ENCODE peak calls at places on chromosomes 6 and 20, in ten cellular contexts. E is esophagus squamous epithelium, X is left ventricle myocardium inferior, U is heart right ventricle, F is adipocyte, Z is hepatocyte, T is DND-41, O is A549, A is kidney, G is tibial artery. V is an unnamed sample. For H3K4me1, the result is how much of the 10 kb centered on the place peaks cover.

GRCh38 chr20:49397525-49397924 is 84.9 kb downstream of the KCNB1 start:
- DNase-seq in G (no peak), T (no peak), U (no peak), X (no peak), F (peak), E (no peak), A (no peak), Z (peak), O (peak), V (no peak)

GRCh38 chr6:113320653-113321052 is 536.5 kb upstream of the MARCKS start:
- DNase-seq in A (no peak), O (no peak), F (no peak), X (no peak), U (no peak), T (no peak), G (no peak), Z (no peak), E (no peak), V (no peak)

GRCh38 chr20:43490038-43490437 is 17.5 kb upstream of the L3MBTL1 start:
- DNase-seq in G (no peak), T (no peak), Z (no peak), E (no peak), U (no peak), F (no peak), A (no peak), O (no peak), X (no peak), V (no peak)

GRCh38 chr6:63636516-63636968 is 940 bp downstream of the PHF3 start:
- DNase-seq in E (no peak), X (peak), G (peak), O (peak), F (peak), U (peak), A (peak), T (peak), Z (peak), V (peak)

GRCh38 chr6:15864708-15865062 is 201.9 kb upstream of the DTNBP1 start:
- DNase-seq in O (no peak), U (no peak), T (no peak), G (no peak), Z (no peak), E (no peak), X (no peak), F (no peak), A (no peak), V (no peak)

GRCh38 chr6:136846046-136846445 is 23.7 kb downstream of the PEX7 start:
- DNase-seq in E (no peak), A (no peak), U (no peak), Z (peak), O (peak), X (no peak), F (peak), T (peak), G (no peak), V (peak)

GRCh38 chr6:13131935-13132661 is 196.2 kb downstream of the TBC1D7 start:
- DNase-seq in T (no peak), F (no peak), O (no peak), X (no peak), U (no peak), A (no peak), E (no peak), Z (no peak), G (no peak), V (no peak)

GRCh38 chr6:69937402-69938131 is 71.2 kb downstream of the COL19A1 start:
- DNase-seq in Z (no peak), A (no peak), O (no peak), T (no peak), F (no peak), U (no peak), G (no peak), E (no peak), X (no peak), V (no peak)

GRCh38 chr6:20056350-20056992 is 155.8 kb downstream of the MBOAT1 start:
- DNase-seq in X (no peak), Z (peak), O (peak), U (no peak), A (no peak), T (no peak), G (no peak), E (no peak), F (peak), V (no peak)

GRCh38 chr6:3913958-3914337 is 64.8 kb downstream of the FAM50B start:
- DNase-seq in E (no peak), X (no peak), A (no peak), O (no peak), F (no peak), U (no peak), T (no peak), Z (no peak), G (no peak), V (no peak)

GRCh38 chr6:63785006-63785405 is 149.4 kb downstream of the PHF3 start:
- DNase-seq in O (no peak), Z (no peak), T (no peak), A (no peak), E (no peak), U (no peak), F (no peak), G (no peak), X (no peak), V (no peak)

GRCh38 chr6:84772428-84773132 is 8.2 kb upstream of the TBX18 start:
- DNase-seq in X (peak), F (no peak), O (peak), A (peak), T (no peak), G (peak), E (no peak), U (peak), Z (no peak), V (no peak)

GRCh38 chr6:143410859-143411270 is 39.6 kb downstream of the ADAT2 start:
- DNase-seq in G (no peak), E (no peak), T (no peak), U (no peak), A (no peak), X (no peak), O (peak), F (peak), Z (peak), V (no peak)

GRCh38 chr6:18072841-18073240 is 49.6 kb downstream of the NHLRC1 start:
- DNase-seq in G (no peak), Z (no peak), F (no peak), U (no peak), A (no peak), E (no peak), X (no peak), T (no peak), O (no peak), V (no peak)

GRCh38 chr6:23532227-23532626 is 593.8 kb upstream of the NRSN1 start:
- DNase-seq in O (no peak), F (peak), U (no peak), A (no peak), Z (no peak), T (no peak), G (no peak), X (no peak), E (no peak), V (no peak)

GRCh38 chr6:110656492-110656891 is 158.8 kb downstream of the CDK19 start:
- DNase-seq in F (no peak), T (no peak), A (no peak), G (no peak), O (no peak), U (no peak), E (no peak), X (no peak), Z (no peak), V (no peak)

GRCh38 chr6:73579389-73579788 is 58.6 kb upstream of the EEF1A1 start:
- DNase-seq in F (no peak), A (no peak), X (no peak), U (peak), E (no peak), O (peak), T (no peak), Z (no peak), G (no peak), V (no peak)

GRCh38 chr6:78830810-78831209 is 36.5 kb upstream of the IRAK1BP1 start:
- DNase-seq in T (no peak), F (no peak), X (no peak), O (no peak), E (no peak), U (no peak), A (no peak), Z (no peak), G (no peak), V (no peak)

GRCh38 chr6:165119231-165120020 is 190.0 kb downstream of the C6orf118 start:
- DNase-seq in A (no peak), O (no peak), G (no peak), U (no peak), T (no peak), F (no peak), E (no peak), X (no peak), Z (no peak), V (no peak)

GRCh38 chr20:38138086-38138777 is 26.8 kb downstream of the TGM2 start:
- DNase-seq in T (no peak), Z (no peak), O (no peak), F (no peak), G (peak), X (no peak), E (no peak), U (no peak), A (peak), V (no peak)

GRCh38 chr6:165045631-165046030 is 263.8 kb downstream of the C6orf118 start:
- DNase-seq in Z (no peak), G (no peak), F (no peak), E (no peak), O (no peak), X (no peak), A (no peak), U (no peak), T (no peak), V (no peak)

GRCh38 chr6:105890521-105891244 is 195.5 kb upstream of the PRDM1 start:
- DNase-seq in U (no peak), A (no peak), G (no peak), T (no peak), X (no peak), O (no peak), E (no peak), F (no peak), Z (no peak), V (no peak)

GRCh38 chr6:166777096-166777630 is 150.1 kb upstream of the RPS6KA2 start:
- DNase-seq in F (no peak), G (no peak), A (no peak), X (no peak), U (no peak), O (no peak), E (no peak), Z (no peak), T (no peak), V (no peak)

GRCh38 chr6:121823437-121823851 is 388.0 kb downstream of the GJA1 start:
- DNase-seq in F (peak), X (no peak), E (no peak), A (no peak), Z (no peak), T (no peak), O (peak), U (no peak), G (no peak), V (no peak)

GRCh38 chr20:45367126-45367525 is 4.2 kb downstream of the SYS1 start:
- DNase-seq in X (no peak), T (no peak), U (no peak), F (no peak), E (no peak), G (no peak), Z (no peak), O (no peak), A (no peak), V (no peak)

GRCh38 chr6:48397887-48398286 is 286.9 kb upstream of the PTCHD4 start:
- DNase-seq in U (no peak), E (no peak), A (no peak), X (no peak), Z (no peak), F (no peak), G (no peak), O (no peak), T (no peak), V (no peak)

GRCh38 chr20:44073011-44073674 is 113.8 kb downstream of the JPH2 start:
- DNase-seq in Z (no peak), X (no peak), O (no peak), F (no peak), A (peak), U (no peak), T (peak), G (peak), E (no peak), V (no peak)

GRCh38 chr20:1388706-1389483 is 4.0 kb downstream of the FKBP1A start:
- DNase-seq in X (no peak), U (no peak), F (no peak), O (no peak), G (no peak), E (no peak), A (no peak), Z (no peak), T (peak), V (no peak)

GRCh38 chr6:25157842-25158241 is 121.3 kb upstream of the CARMIL1 start:
- DNase-seq in A (no peak), T (no peak), O (no peak), X (no peak), F (no peak), G (no peak), E (no peak), U (no peak), Z (no peak), V (no peak)

GRCh38 chr6:30818426-30818841 is 65.9 kb upstream of the DDR1 start:
- DNase-seq in X (no peak), A (no peak), E (no peak), T (no peak), O (peak), G (no peak), Z (peak), F (peak), U (no peak), V (no peak)

GRCh38 chr6:30814137-30815084 is 69.9 kb upstream of the DDR1 start:
- DNase-seq in Z (peak), O (peak), G (no peak), F (peak), T (no peak), E (no peak), U (no peak), A (no peak), X (no peak), V (no peak)

GRCh38 chr6:30816791-30817739 is 67.3 kb upstream of the DDR1 start:
- DNase-seq in F (no peak), X (no peak), G (no peak), U (no peak), O (no peak), Z (no peak), T (no peak), A (no peak), E (no peak), V (no peak)

GRCh38 chr6:30810813-30811329 is 66.5 kb upstream of the IER3 start:
- DNase-seq in F (no peak), Z (peak), U (no peak), T (no peak), G (no peak), O (no peak), E (no peak), A (no peak), X (no peak), V (no peak)

DNA sequence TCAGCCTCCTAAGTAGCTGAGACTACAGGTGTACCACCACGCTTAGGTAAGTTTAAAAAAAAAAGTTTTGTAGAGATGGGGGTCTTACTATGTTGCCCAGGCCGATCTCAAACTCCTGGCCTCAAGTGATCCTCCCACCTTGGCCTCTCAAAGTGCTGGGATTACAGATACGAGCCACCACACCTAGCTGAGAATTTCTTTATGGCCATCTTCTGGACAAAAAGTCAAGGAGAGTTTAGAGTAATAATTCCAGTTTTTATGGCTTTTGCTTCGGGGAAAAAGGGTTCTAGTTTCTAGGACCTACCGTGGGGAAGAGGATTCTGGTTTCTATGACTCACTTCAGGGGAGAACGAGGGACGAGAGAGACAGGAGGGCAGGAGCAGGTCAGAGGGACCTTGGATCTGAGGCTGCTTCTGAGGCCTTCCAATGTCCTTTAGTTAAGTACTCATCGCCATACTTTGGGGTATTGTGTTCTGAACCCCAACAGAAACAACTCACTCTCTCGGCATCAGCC is 69.3 kb upstream of the IER3 start:
- DNase-seq in G (no peak), A (no peak), U (no peak), F (no peak), Z (peak), O (no peak), T (no peak), E (no peak), X (no peak), V (no peak)
- H3K4me1 ChIP-seq in G (under half), A (under half), U (under half), F (under half), Z (under half), O (half or more), T (under half), E (under half), X (under half), V (under half)

GRCh38 chr20:50514750-50515149 is 4.6 kb downstream of the PTPN1 start:
- DNase-seq in G (no peak), E (no peak), O (no peak), F (no peak), X (no peak), U (no peak), T (no peak), A (no peak), Z (no peak), V (no peak)

GRCh38 chr20:50512323-50512722 is 2.1 kb downstream of the PTPN1 start:
- DNase-seq in F (no peak), Z (no peak), G (no peak), U (no peak), E (no peak), A (no peak), T (no peak), O (no peak), X (no peak), V (no peak)

GRCh38 chr20:50515471-50516106 is 5.4 kb downstream of the PTPN1 start:
- DNase-seq in U (no peak), A (no peak), X (no peak), Z (no peak), F (no peak), O (no peak), T (no peak), E (no peak), G (no peak), V (no peak)

GRCh38 chr20:50513169-50514034 is 3.2 kb downstream of the PTPN1 start:
- DNase-seq in F (peak), T (no peak), U (no peak), X (no peak), E (no peak), O (no peak), A (no peak), G (no peak), Z (no peak), V (no peak)

GRCh38 chr20:50514035-50514337 is 3.8 kb downstream of the PTPN1 start:
- DNase-seq in G (no peak), F (no peak), E (no peak), A (no peak), Z (no peak), O (no peak), T (no peak), X (no peak), U (no peak), V (no peak)
- H3K4me3 ChIP-seq in G (no peak), F (peak), E (peak), A (no peak), Z (no peak), O (no peak), T (no peak), X (peak), U (no peak), V (no peak)

GRCh38 chr20:9974324-9974723 is 60.5 kb upstream of the ANKEF1 start:
- DNase-seq in Z (no peak), X (no peak), A (no peak), U (no peak), O (no peak), T (no peak), F (no peak), E (no peak), G (no peak), V (no peak)

GRCh38 chr20:9971746-9972145 is 63.0 kb upstream of the ANKEF1 start:
- DNase-seq in T (no peak), G (no peak), X (no peak), Z (no peak), F (no peak), E (no peak), O (no peak), U (no peak), A (no peak), V (no peak)

GRCh38 chr20:9966966-9967365 is 67.8 kb upstream of the ANKEF1 start:
- DNase-seq in A (no peak), E (no peak), X (no peak), F (peak), Z (no peak), O (peak), U (no peak), G (no peak), T (no peak), V (no peak)

GRCh38 chr20:9969626-9970025 is 65.2 kb upstream of the ANKEF1 start:
- DNase-seq in G (no peak), X (no peak), T (no peak), E (no peak), A (no peak), O (no peak), F (no peak), Z (no peak), U (no peak), V (no peak)
- H3K4me1 ChIP-seq in G (under half), X (under half), T (under half), E (under half), A (under half), O (under half), F (under half), Z (under half), U (under half), V (under half)

DNA sequence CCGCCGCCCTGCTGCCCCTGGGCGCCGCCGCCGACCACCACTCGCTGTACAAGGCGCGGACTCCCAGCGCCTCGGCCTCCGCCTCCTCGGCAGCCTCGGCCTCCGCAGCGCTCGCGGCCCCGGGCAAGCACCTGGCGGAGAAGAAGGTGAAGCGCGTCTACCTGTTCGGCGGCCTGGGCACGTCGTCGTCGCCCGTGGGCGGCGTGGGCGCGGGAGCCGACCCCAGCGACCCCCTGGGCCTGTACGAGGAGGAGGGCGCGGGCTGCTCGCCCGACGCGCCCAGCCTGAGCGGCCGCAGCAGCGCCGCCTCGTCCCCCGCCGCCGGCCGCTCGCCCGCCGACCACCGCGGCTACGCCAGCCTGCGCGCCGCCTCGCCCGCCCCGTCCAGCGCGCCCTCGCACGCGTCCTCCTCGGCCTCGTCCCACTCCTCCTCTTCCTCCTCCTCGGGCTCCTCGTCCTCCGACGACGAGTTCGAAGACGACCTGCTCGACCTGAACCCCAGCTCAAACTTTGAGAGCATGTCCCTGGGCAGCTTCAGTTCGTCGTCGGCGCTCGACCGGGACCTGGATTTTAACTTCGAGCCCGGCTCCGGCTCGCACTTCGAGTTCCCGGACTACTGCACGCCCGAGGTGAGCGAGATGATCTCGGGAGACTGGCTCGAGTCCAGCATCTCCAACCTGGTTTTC is 1.9 kb downstream of the SOX4 start:
- DNase-seq in U (peak), T (peak), O (peak), A (peak), Z (peak), G (peak), E (no peak), X (peak), F (peak), V (peak)
- H3K4me3 ChIP-seq in U (peak), T (peak), O (peak), A (peak), Z (peak), G (peak), E (peak), X (peak), F (peak), V (peak)

GRCh38 chr6:150755524-150755923 is 110.0 kb upstream of the MTHFD1L start:
- DNase-seq in F (no peak), T (no peak), Z (no peak), O (no peak), A (no peak), X (no peak), G (no peak), E (no peak), U (no peak), V (no peak)
- H3K4me1 ChIP-seq in F (under half), T (under half), Z (under half), O (under half), A (under half), X (under half), G (under half), E (under half), U (under half), V (under half)

DNA sequence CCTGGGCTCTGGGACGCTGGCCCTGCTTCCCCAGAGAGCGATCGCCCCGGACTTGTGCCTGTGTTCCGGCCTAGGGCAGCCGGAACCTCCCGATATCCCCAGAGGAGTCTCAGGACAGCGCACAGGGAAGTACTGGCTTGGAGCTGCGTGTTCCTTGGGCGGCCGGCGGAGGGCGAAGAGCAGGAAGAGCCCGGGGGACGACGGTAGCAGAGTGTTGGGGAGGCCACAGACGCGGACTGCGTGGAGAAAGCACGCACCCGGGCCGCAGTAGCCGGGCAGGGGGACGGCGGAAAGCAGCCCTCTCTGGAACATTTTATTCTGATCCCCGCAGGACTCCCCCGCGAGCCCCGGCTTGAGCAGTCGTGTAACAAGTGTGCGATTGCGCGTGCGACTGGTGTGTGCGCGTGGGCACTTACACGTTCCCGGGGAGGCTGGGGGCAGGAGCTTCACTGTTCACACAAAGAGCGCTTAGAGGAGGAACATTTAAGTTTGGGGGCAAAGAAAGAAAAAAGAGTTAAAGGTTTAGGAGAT is 36.1 kb downstream of the NCR2 start:
- DNase-seq in Z (peak), X (peak), G (peak), U (peak), T (no peak), F (peak), O (no peak), E (no peak), A (peak), V (no peak)
- H3K4me3 ChIP-seq in Z (no peak), X (peak), G (peak), U (peak), T (no peak), F (peak), O (no peak), E (peak), A (peak), V (no peak)